ENCODE peak calls at places on chromosomes 11 and 22, in nine cellular contexts. L is H9, K is gastrocnemius medialis, F is PC-3, O is neural progenitor cell, T is HCT116, Z is heart right ventricle, M is heart left ventricle, S is cardiac muscle cell. U is an unnamed sample. For H3K27me3 and H3K4me1, the result is how much of the 10 kb centered on the place peaks cover.

GRCh38 chr11:33525789-33526188 is 174.8 kb downstream of the C11orf91 start:
- DNase-seq in L (peak), K (no peak), F (no peak), O (no peak), T (no peak), Z (no peak), M (no peak), S (no peak), U (no peak)

GRCh38 chr11:41779401-41779960 is 320.0 kb upstream of the LRRC4C start:
- DNase-seq in L (no peak), K (no peak), F (no peak), O (no peak), T (no peak), Z (no peak), M (no peak), S (no peak), U (no peak)

GRCh38 chr22:29550005-29550404 is 3.6 kb downstream of the THOC5 start:
- DNase-seq in L (no peak), K (no peak), F (no peak), O (no peak), T (no peak), Z (no peak), M (no peak), S (no peak), U (no peak)

GRCh38 chr11:76279651-76280050 is 73.3 kb upstream of the WNT11 start:
- DNase-seq in L (peak), K (no peak), F (no peak), O (no peak), T (no peak), Z (no peak), M (no peak), S (no peak), U (no peak)

GRCh38 chr11:34495724-34496377 is 17.7 kb downstream of the ELF5 start:
- DNase-seq in L (no peak), K (no peak), F (peak), O (no peak), T (peak), Z (no peak), M (no peak), S (no peak), U (no peak)

GRCh38 chr11:8209208-8209807 is 40.5 kb upstream of the RIC3 start:
- DNase-seq in L (peak), K (no peak), F (peak), O (no peak), T (no peak), Z (no peak), M (no peak), S (no peak), U (no peak)

GRCh38 chr11:43921561-43922294 is 20.7 kb upstream of the C11orf96 start:
- DNase-seq in L (no peak), K (no peak), F (no peak), O (no peak), T (no peak), Z (no peak), M (no peak), S (no peak), U (no peak)

GRCh38 chr11:57662893-57663292 is 5.0 kb upstream of the ZDHHC5 start:
- DNase-seq in L (no peak), K (no peak), F (peak), O (no peak), T (no peak), Z (no peak), M (no peak), S (no peak), U (no peak)

GRCh38 chr11:71139516-71140205 is 112.7 kb downstream of the SHANK2 start:
- DNase-seq in L (no peak), K (no peak), F (no peak), O (peak), T (no peak), Z (peak), M (peak), S (no peak), U (no peak)

GRCh38 chr11:4044971-4045646 is 49.5 kb upstream of the RRM1 start:
- DNase-seq in L (no peak), K (no peak), F (no peak), O (no peak), T (no peak), Z (no peak), M (peak), S (no peak), U (no peak)

GRCh38 chr11:104772806-104773241 is 125.4 kb downstream of the CASP12 start:
- DNase-seq in L (no peak), K (peak), F (peak), O (no peak), T (peak), Z (peak), M (no peak), S (no peak), U (no peak)

GRCh38 chr11:115579181-115579825 is 75.1 kb upstream of the CADM1 start:
- DNase-seq in L (no peak), K (no peak), F (peak), O (no peak), T (no peak), Z (no peak), M (no peak), S (no peak), U (no peak)

GRCh38 chr11:132588366-132588765 is 943.9 kb downstream of the OPCML start:
- DNase-seq in L (no peak), K (no peak), F (no peak), O (no peak), T (no peak), Z (no peak), M (no peak), S (no peak), U (no peak)

GRCh38 chr22:40485813-40486610 is 115.6 kb downstream of the SGSM3 start:
- DNase-seq in L (no peak), K (peak), F (no peak), O (no peak), T (no peak), Z (no peak), M (no peak), S (no peak), U (no peak)

GRCh38 chr11:46489668-46490560 is 98.3 kb upstream of the CHRM4 start:
- DNase-seq in L (peak), K (no peak), F (peak), O (peak), T (peak), Z (no peak), M (no peak), S (peak), U (no peak)

GRCh38 chr11:92295175-92296137 is 70.8 kb downstream of the FAT3 start:
- DNase-seq in L (no peak), K (no peak), F (peak), O (no peak), T (no peak), Z (no peak), M (no peak), S (no peak), U (no peak)

GRCh38 chr11:81932303-81932702 is 801.4 kb downstream of the FAM181B start:
- DNase-seq in L (no peak), K (no peak), F (no peak), O (no peak), T (no peak), Z (no peak), M (no peak), S (no peak), U (no peak)

GRCh38 chr11:121473064-121473777 is 20.5 kb upstream of the SORL1-AS1 start:
- DNase-seq in L (no peak), K (no peak), F (no peak), O (no peak), T (no peak), Z (no peak), M (no peak), S (no peak), U (no peak)

GRCh38 chr11:61327669-61328071 is 5.2 kb downstream of the DDB1 start:
- DNase-seq in L (no peak), K (no peak), F (no peak), O (no peak), T (no peak), Z (no peak), M (no peak), S (no peak), U (no peak)

GRCh38 chr11:125980421-125980820 is 34.6 kb downstream of the VSIG10L2 start:
- DNase-seq in L (no peak), K (no peak), F (no peak), O (peak), T (no peak), Z (no peak), M (no peak), S (no peak), U (no peak)

GRCh38 chr22:42075277-42075676 is 1.2 kb downstream of the PHETA2 start:
- DNase-seq in L (no peak), K (no peak), F (no peak), O (no peak), T (no peak), Z (no peak), M (no peak), S (no peak), U (no peak)

GRCh38 chr11:63179446-63180068 is 35.5 kb upstream of the SLC22A24 start:
- DNase-seq in L (no peak), K (no peak), F (no peak), O (peak), T (no peak), Z (no peak), M (no peak), S (no peak), U (no peak)

GRCh38 chr11:90414221-90414620 is 191.4 kb upstream of the CHORDC1 start:
- DNase-seq in L (no peak), K (no peak), F (no peak), O (no peak), T (no peak), Z (no peak), M (no peak), S (no peak), U (no peak)

GRCh38 chr11:83724704-83725114 is 438.5 kb upstream of the CCDC90B start:
- DNase-seq in L (peak), K (no peak), F (peak), O (peak), T (no peak), Z (peak), M (no peak), S (peak), U (no peak)

GRCh38 chr11:77530879-77531278 is 57.0 kb upstream of the PAK1 start:
- DNase-seq in L (no peak), K (no peak), F (no peak), O (no peak), T (no peak), Z (no peak), M (no peak), S (no peak), U (no peak)

GRCh38 chr11:96241351-96241841 is 101.6 kb downstream of the MAML2 start:
- DNase-seq in L (no peak), K (no peak), F (no peak), O (no peak), T (no peak), Z (no peak), M (no peak), S (no peak), U (no peak)

GRCh38 chr11:94583213-94583884 is 16.2 kb downstream of the PIWIL4 start:
- DNase-seq in L (no peak), K (no peak), F (no peak), O (no peak), T (no peak), Z (no peak), M (no peak), S (no peak), U (no peak)

GRCh38 chr22:46963672-46964545 is 201.5 kb downstream of the TBC1D22A start:
- DNase-seq in L (no peak), K (no peak), F (no peak), O (no peak), T (no peak), Z (no peak), M (no peak), S (no peak), U (no peak)

GRCh38 chr11:44658451-44658850 is 68.3 kb upstream of the TSPAN18 start:
- DNase-seq in L (peak), K (no peak), F (peak), O (peak), T (no peak), Z (no peak), M (no peak), S (peak), U (peak)

GRCh38 chr11:1890856-1891830 is 552 bp downstream of the PRR33 start:
- DNase-seq in L (no peak), K (peak), F (no peak), O (no peak), T (no peak), Z (no peak), M (no peak), S (no peak), U (no peak)

GRCh38 chr11:124719534-124719933 is 20.2 kb upstream of the NRGN start:
- DNase-seq in L (no peak), K (no peak), F (no peak), O (no peak), T (no peak), Z (no peak), M (no peak), S (no peak), U (no peak)

GRCh38 chr11:123351375-123351774 is 78.7 kb upstream of the GRAMD1B start:
- DNase-seq in L (peak), K (no peak), F (no peak), O (peak), T (no peak), Z (peak), M (peak), S (no peak), U (no peak)

GRCh38 chr22:46079861-46080821 is 70.2 kb upstream of the PPARA start:
- DNase-seq in L (no peak), K (peak), F (peak), O (no peak), T (no peak), Z (peak), M (peak), S (no peak), U (peak)

GRCh38 chr11:31801298-31801702 is 9.8 kb downstream of the PAX6 start:
- DNase-seq in L (no peak), K (no peak), F (no peak), O (peak), T (no peak), Z (no peak), M (no peak), S (no peak), U (no peak)

GRCh38 chr11:31802000-31802551 is 9.0 kb downstream of the PAX6 start:
- DNase-seq in L (no peak), K (no peak), F (no peak), O (no peak), T (no peak), Z (no peak), M (no peak), S (no peak), U (no peak)

GRCh38 chr11:31802990-31803812 is 7.9 kb downstream of the PAX6 start:
- DNase-seq in L (no peak), K (no peak), F (no peak), O (peak), T (no peak), Z (no peak), M (no peak), S (no peak), U (peak)

GRCh38 chr11:31803813-31804438 is 7.2 kb downstream of the PAX6 start:
- DNase-seq in L (peak), K (no peak), F (no peak), O (peak), T (no peak), Z (no peak), M (no peak), S (no peak), U (no peak)

GRCh38 chr11:31802609-31802989 is 8.5 kb downstream of the PAX6 start:
- DNase-seq in L (no peak), K (no peak), F (no peak), O (peak), T (no peak), Z (no peak), M (no peak), S (no peak), U (no peak)
- H3K27me3 ChIP-seq in L (half or more), K (half or more), F (under half), O (half or more), T (under half), Z (half or more), M (half or more), S (half or more), U (half or more)

GRCh38 chr22:49765951-49766350 is 61.7 kb downstream of the BRD1 start:
- DNase-seq in L (no peak), K (no peak), F (no peak), O (no peak), T (no peak), Z (no peak), M (no peak), S (no peak), U (no peak)
- H3K4me1 ChIP-seq in L (under half), K (under half), F (under half), O (under half), T (under half), Z (under half), M (under half), S (under half), U (under half)

GRCh38 chr11:79441159-79441875 is 487 bp upstream of the TENM4 start:
- DNase-seq in L (peak), K (no peak), F (no peak), O (peak), T (no peak), Z (peak), M (no peak), S (no peak), U (no peak)

GRCh38 chr11:79439893-79440450 is 858 bp downstream of the TENM4 start:
- DNase-seq in L (peak), K (no peak), F (no peak), O (peak), T (no peak), Z (peak), M (peak), S (peak), U (no peak)

GRCh38 chr11:79439430-79439892 is 1.4 kb downstream of the TENM4 start:
- DNase-seq in L (no peak), K (no peak), F (no peak), O (no peak), T (no peak), Z (no peak), M (peak), S (no peak), U (no peak)

GRCh38 chr11:79438631-79439429 is 2.0 kb downstream of the TENM4 start:
- DNase-seq in L (peak), K (no peak), F (no peak), O (peak), T (no peak), Z (peak), M (peak), S (peak), U (no peak)

GRCh38 chr11:79440451-79441158 is at the start of gene TENM4:
- DNase-seq in L (peak), K (no peak), F (peak), O (peak), T (no peak), Z (peak), M (peak), S (peak), U (no peak)
- TF ChIP-seq CTCF in L (peak), K (no peak), F (no peak), O (peak), T (no peak), Z (no peak), M (peak), S (no peak), U (peak)

DNA sequence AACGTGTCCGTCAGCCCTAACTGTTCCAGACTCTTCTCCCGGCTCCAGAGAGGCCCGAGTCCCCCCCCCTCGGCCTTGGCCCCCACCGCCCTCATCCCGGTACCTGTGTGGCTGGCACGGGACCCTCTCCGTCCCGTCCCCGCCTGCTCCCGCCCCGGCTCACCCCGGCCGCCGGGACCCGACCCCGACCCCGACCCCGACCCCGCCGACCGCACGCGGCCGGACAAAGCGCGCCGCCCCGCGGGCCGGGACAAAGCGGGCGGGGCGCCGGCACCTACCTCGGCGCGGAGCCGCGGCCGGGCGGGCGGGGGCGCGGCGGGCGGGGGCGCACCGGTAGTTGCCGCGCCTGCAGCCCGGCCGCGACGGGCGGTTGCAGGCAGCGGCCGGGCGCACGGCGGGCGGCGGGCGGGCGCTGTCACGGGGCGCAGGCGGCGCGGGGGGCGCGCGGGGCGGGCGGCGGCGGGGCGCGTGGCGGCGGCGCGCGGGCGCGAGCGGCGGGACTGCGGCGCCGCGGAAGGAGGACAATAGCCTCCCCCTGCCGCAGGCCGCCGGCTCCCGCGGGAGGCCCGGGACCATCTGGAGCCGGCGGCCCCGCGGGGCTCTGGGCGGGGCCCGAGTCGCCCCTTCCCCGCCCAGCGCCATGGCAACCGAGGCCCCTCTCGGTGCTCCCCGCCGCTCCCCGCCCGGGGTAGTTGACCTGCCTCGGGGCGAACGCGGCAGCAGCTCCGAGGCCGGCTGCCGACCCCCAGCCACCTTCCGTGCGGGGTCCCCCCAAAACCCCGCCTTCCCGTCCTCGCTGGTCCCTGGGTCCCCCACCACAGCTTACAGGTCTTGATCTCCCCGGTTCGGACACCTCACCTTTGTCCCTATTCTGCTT is 895 bp downstream of the SPTBN2 start:
- DNase-seq in L (no peak), K (no peak), F (no peak), O (peak), T (no peak), Z (no peak), M (no peak), S (peak), U (no peak)
- H3K27me3 ChIP-seq in L (under half), K (half or more), F (under half), O (half or more), T (under half), Z (under half), M (under half), S (half or more), U (under half)

GRCh38 chr11:12159351-12160099 is 49.1 kb downstream of the MICAL2 start:
- DNase-seq in L (no peak), K (peak), F (peak), O (no peak), T (no peak), Z (no peak), M (no peak), S (peak), U (peak)
- H3K4me1 ChIP-seq in L (under half), K (under half), F (under half), O (under half), T (under half), Z (under half), M (half or more), S (half or more), U (half or more)

DNA sequence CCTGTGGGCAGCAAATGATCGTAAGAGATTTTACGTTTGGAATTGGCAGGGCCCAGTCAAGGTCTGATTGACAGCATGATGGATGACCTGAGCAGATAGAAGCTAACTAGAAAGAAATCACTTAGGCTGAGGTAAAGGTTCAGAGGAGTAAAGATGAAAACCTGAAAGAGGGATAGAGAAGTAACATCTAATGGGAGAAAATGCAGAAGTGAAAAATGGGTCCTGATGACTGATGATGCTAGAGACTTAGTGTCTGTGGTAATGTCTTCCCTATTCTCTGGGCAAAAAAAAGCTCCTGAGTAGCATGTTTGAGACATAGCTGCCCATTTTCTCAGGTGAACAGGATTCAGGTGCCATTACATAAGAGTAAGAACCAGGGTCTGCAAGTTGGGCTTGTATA is 628.8 kb upstream of the ANO5 start:
- DNase-seq in L (no peak), K (no peak), F (no peak), O (no peak), T (no peak), Z (no peak), M (no peak), S (no peak), U (no peak)
- TF ChIP-seq CTCF in L (no peak), K (no peak), F (no peak), O (no peak), T (no peak), Z (no peak), M (no peak), S (no peak), U (no peak)

DNA sequence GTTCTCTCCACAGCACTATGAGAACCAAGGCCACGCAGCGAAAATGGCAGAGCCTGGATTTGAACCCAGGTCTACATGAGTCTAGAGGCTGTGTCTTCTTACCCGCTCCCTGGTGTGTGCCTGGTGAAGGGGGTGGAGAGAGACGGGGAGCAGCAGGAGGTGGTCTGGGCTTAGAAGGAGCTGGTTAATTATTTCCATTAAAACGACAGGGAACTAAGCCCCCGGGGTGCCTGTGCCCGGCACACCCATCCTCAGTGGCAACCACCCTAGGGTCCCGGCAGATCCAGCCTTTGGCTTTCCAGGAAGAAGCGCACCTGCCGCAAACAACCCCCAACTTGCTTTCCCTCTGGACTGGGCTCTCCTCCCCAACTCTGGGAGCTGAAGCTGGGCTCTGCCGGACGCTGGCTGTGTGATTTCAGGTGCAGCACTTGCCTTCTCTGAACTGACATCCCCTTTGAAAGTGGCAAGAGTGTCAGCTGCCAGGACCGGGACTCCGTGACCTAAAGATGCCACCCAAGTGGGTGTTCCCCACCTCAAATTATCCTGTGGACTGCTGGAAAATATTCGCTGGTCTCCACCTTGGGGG is 35.8 kb downstream of the MN1 start:
- DNase-seq in L (no peak), K (no peak), F (no peak), O (no peak), T (no peak), Z (no peak), M (no peak), S (no peak), U (no peak)
- H3K27me3 ChIP-seq in L (under half), K (under half), F (under half), O (under half), T (under half), Z (under half), M (under half), S (under half), U (under half)